ENCODE peak calls at places on chromosomes 11 and 22, in four cellular contexts. Y is brain microvascular endothelial cell, L is dermis blood vessel endothelial cell, A is T-helper 2 cell. J is an unnamed sample.

GRCh38 chr22:30905696-30906341 is 62.8 kb downstream of the MORC2 start:
- DNase-seq in Y (no peak), L (no peak), A (no peak), J (no peak)

GRCh38 chr11:34748036-34748435 is 127.1 kb downstream of the EHF start:
- DNase-seq in Y (no peak), L (no peak), A (no peak), J (no peak)

GRCh38 chr11:2885017-2885675 is 429 bp downstream of the CDKN1C start:
- DNase-seq in Y (no peak), L (peak), A (peak), J (no peak)

GRCh38 chr11:77085652-77086051 is 17.0 kb upstream of the OMP start:
- DNase-seq in Y (no peak), L (no peak), A (no peak), J (no peak)

GRCh38 chr22:27487600-27488450 is 313.7 kb downstream of the MN1 start:
- DNase-seq in Y (peak), L (no peak), A (no peak), J (no peak)

GRCh38 chr11:67436459-67437081 is 912 bp downstream of the PTPRCAP start:
- DNase-seq in Y (no peak), L (no peak), A (peak), J (peak)

GRCh38 chr11:9160166-9160565 is 68.8 kb upstream of the SCUBE2 start:
- DNase-seq in Y (no peak), L (peak), A (no peak), J (no peak)

GRCh38 chr11:99244613-99245012 is 223.9 kb downstream of the CNTN5 start:
- DNase-seq in Y (peak), L (no peak), A (no peak), J (no peak)

GRCh38 chr11:78536933-78537332 is 37.7 kb downstream of the NARS2 start:
- DNase-seq in Y (no peak), L (no peak), A (no peak), J (no peak)

GRCh38 chr11:92667446-92668165 is 301.8 kb upstream of the MTNR1B start:
- DNase-seq in Y (no peak), L (no peak), A (no peak), J (no peak)

GRCh38 chr22:37496651-37497599 is 10.7 kb upstream of the MFNG start:
- DNase-seq in Y (peak), L (peak), A (no peak), J (no peak)

GRCh38 chr11:11992257-11992690 is 16.2 kb downstream of the DKK3 start:
- DNase-seq in Y (peak), L (no peak), A (no peak), J (no peak)

GRCh38 chr22:17106785-17107546 is 14.2 kb downstream of the TMEM121B start:
- DNase-seq in Y (no peak), L (no peak), A (no peak), J (no peak)

GRCh38 chr22:17795661-17796548 is 21.6 kb upstream of the BID start:
- DNase-seq in Y (no peak), L (no peak), A (no peak), J (no peak)

GRCh38 chr11:16126361-16126760 is 230.0 kb downstream of the SOX6 start:
- DNase-seq in Y (peak), L (no peak), A (no peak), J (peak)

GRCh38 chr11:36793542-36793926 is 195.5 kb upstream of the RAG2 start:
- DNase-seq in Y (no peak), L (no peak), A (no peak), J (no peak)

GRCh38 chr11:117557321-117557720 is 229.7 kb downstream of the CEP164 start:
- DNase-seq in Y (no peak), L (no peak), A (no peak), J (no peak)

GRCh38 chr11:5204787-5205186 is 4.3 kb upstream of the OR51V1 start:
- DNase-seq in Y (peak), L (peak), A (no peak), J (no peak)

GRCh38 chr11:43517518-43517917 is 158.8 kb downstream of the TTC17 start:
- DNase-seq in Y (peak), L (no peak), A (no peak), J (no peak)

GRCh38 chr11:76596652-76597051 is 73.9 kb downstream of the LRRC32 start:
- DNase-seq in Y (no peak), L (no peak), A (no peak), J (no peak)

GRCh38 chr11:29173660-29174062 is 843.2 kb downstream of the KCNA4 start:
- DNase-seq in Y (peak), L (peak), A (no peak), J (no peak)

GRCh38 chr11:96045622-96046456 is 121.9 kb upstream of the MTMR2 start:
- DNase-seq in Y (peak), L (peak), A (no peak), J (no peak)

GRCh38 chr11:60840711-60841430 is 1.0 kb upstream of the CCDC86 start:
- DNase-seq in Y (peak), L (peak), A (no peak), J (no peak)

GRCh38 chr11:27904358-27905055 is 203.4 kb downstream of the KIF18A start:
- DNase-seq in Y (peak), L (peak), A (no peak), J (no peak)

GRCh38 chr11:111739299-111739698 is 26.9 kb downstream of the PPP2R1B start:
- DNase-seq in Y (no peak), L (no peak), A (no peak), J (no peak)

GRCh38 chr11:121040614-121041002 is 16.7 kb downstream of the TBCEL start:
- DNase-seq in Y (no peak), L (no peak), A (no peak), J (no peak)

GRCh38 chr11:102256251-102256650 is 61.0 kb upstream of the BIRC3 start:
- DNase-seq in Y (peak), L (peak), A (no peak), J (no peak)

GRCh38 chr11:129259950-129260349 is 67.8 kb upstream of the ARHGAP32 start:
- DNase-seq in Y (no peak), L (no peak), A (no peak), J (no peak)

GRCh38 chr11:119000906-119001305 is 3.0 kb downstream of the CENATAC start:
- DNase-seq in Y (no peak), L (no peak), A (no peak), J (no peak)

GRCh38 chr22:44107341-44107740 is 73.4 kb upstream of the PARVG start:
- DNase-seq in Y (no peak), L (no peak), A (no peak), J (no peak)

GRCh38 chr22:32591620-32592019 is 117.0 kb downstream of the FBXO7 start:
- DNase-seq in Y (peak), L (no peak), A (no peak), J (no peak)

GRCh38 chr22:46145361-46145851 is 4.9 kb upstream of the PPARA start:
- DNase-seq in Y (no peak), L (no peak), A (no peak), J (no peak)

GRCh38 chr22:35728639-35729308 is 11.1 kb downstream of the APOL5 start:
- DNase-seq in Y (no peak), L (no peak), A (no peak), J (peak)

J was measured in Jurkat, Clone E6-1.